ENCODE peak calls at places on chromosomes 16 and 17, in seven cellular contexts. N is ovary, E is uterus, R is Peyer's patch, I is IMR-90, T is heart left ventricle, B is adrenal gland. F is an unnamed sample.

GRCh38 chr17:8124350-8125195 is 667 bp upstream of the HES7 start:
- DNase-seq in N (no peak), E (no peak), B (no peak), R (no peak), I (peak; percentile 36), T (no peak), F (no peak)

GRCh38 chr17:82684207-82684903 is 14.1 kb downstream of the RAB40B start:
- DNase-seq in E (no peak), T (no peak), N (no peak), B (no peak), I (no peak), R (no peak), F (no peak)

GRCh38 chr17:8149419-8150193 is 2.6 kb downstream of the PER1 start:
- DNase-seq in T (peak; percentile 63), R (no peak), E (no peak), N (peak; percentile 53), B (peak; percentile 42), I (no peak), F (no peak)

GRCh38 chr16:10989494-10989893 is 45.1 kb downstream of the CLEC16A start:
- DNase-seq in N (no peak), R (no peak), B (no peak), T (no peak), I (no peak), E (no peak), F (no peak)

GRCh38 chr17:14214271-14214670 is 22.4 kb downstream of the CDRT15 start:
- DNase-seq in N (no peak), B (no peak), T (no peak), R (no peak), E (no peak), I (peak; percentile 24), F (no peak)

GRCh38 chr17:412211-413015 is 59.8 kb upstream of the RPH3AL start:
- DNase-seq in E (peak; percentile 49), R (peak; percentile 45), N (peak; percentile 37), T (no peak), B (peak; percentile 58), I (peak; percentile 64), F (peak; percentile 42)

GRCh38 chr17:9456265-9456664 is 119.4 kb downstream of the STX8 start:
- DNase-seq in N (no peak), R (no peak), T (no peak), B (no peak), E (no peak), I (no peak), F (no peak)

GRCh38 chr17:36474571-36474970 is 11.9 kb upstream of the ZNHIT3 start:
- DNase-seq in E (no peak), B (no peak), R (no peak), T (no peak), I (no peak), N (no peak), F (no peak)

GRCh38 chr17:19867094-19867653 is 562 bp downstream of the ULK2 start:
- DNase-seq in N (peak; percentile 77), E (peak; percentile 58), R (peak; percentile 61), B (peak; percentile 71), I (peak; percentile 54), T (peak; percentile 85), F (peak; percentile 54)

GRCh38 chr17:82330322-82331239 is 3.0 kb downstream of the SECTM1 start:
- DNase-seq in R (no peak), I (peak; percentile 67), T (no peak), N (peak; percentile 72), B (no peak), E (no peak), F (no peak)

GRCh38 chr16:8762254-8762653 is 35.2 kb downstream of the TMEM186 start:
- DNase-seq in I (no peak), T (no peak), N (no peak), R (no peak), E (no peak), B (no peak), F (no peak)

GRCh38 chr16:49932943-49933342 is 77.0 kb upstream of the ZNF423 start:
- DNase-seq in B (no peak), I (peak; percentile 11), R (no peak), N (peak; percentile 37), T (no peak), E (peak; percentile 35), F (no peak)

GRCh38 chr16:29996773-29997250 is 771 bp downstream of the INO80E start:
- DNase-seq in N (no peak), I (no peak), R (no peak), T (peak; percentile 8), E (no peak), B (no peak), F (no peak)
- H3K27ac ChIP-seq in N (no peak overlapping the region), I (peak overlapping the region; percentile 49), R (peak overlapping the region; percentile 97), T (peak overlapping the region; percentile 96), E (peak overlapping the region; percentile 96), B (no peak overlapping the region), F (peak overlapping the region; percentile 96)

DNA sequence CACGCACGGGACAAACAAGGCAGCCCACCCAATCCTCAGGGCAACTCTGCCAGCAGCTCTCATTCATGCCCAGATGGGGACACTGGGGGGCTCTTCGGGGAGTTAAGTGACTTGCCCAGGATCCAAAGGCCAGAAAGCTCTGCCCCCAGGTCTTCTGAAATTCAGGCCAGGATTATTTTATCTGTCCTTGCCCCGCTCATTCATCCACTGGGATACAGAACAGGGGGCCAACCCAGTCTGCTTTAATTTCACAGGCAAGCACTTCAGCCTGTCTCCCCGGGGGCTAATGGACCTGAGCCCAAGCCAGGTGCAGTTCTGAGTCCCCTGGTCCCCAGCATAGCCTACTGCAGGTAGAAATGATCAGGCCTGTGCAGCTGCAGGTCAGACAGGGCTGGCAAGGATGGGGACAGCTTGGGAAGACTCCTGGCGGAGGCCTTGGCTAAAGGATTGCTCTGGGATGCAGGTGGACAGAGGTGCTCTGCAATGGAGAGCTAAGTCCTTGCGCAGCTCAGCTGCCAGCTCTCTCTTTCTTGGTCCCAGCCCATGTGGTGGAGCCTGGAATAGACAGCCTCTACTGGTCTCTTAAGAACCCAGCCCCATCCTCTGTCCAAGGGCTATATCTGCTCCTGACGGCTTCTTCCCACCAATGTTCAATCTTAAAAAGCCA is 766 bp upstream of the B3GNT9 start:
- DNase-seq in N (no peak), I (no peak), E (no peak), B (no peak), R (no peak), T (no peak), F (no peak)
- TF ChIP-seq POLR2A in N (no peak), I (no peak), E (no peak), B (no peak), R (no peak), T (no peak), F (no peak)

DNA sequence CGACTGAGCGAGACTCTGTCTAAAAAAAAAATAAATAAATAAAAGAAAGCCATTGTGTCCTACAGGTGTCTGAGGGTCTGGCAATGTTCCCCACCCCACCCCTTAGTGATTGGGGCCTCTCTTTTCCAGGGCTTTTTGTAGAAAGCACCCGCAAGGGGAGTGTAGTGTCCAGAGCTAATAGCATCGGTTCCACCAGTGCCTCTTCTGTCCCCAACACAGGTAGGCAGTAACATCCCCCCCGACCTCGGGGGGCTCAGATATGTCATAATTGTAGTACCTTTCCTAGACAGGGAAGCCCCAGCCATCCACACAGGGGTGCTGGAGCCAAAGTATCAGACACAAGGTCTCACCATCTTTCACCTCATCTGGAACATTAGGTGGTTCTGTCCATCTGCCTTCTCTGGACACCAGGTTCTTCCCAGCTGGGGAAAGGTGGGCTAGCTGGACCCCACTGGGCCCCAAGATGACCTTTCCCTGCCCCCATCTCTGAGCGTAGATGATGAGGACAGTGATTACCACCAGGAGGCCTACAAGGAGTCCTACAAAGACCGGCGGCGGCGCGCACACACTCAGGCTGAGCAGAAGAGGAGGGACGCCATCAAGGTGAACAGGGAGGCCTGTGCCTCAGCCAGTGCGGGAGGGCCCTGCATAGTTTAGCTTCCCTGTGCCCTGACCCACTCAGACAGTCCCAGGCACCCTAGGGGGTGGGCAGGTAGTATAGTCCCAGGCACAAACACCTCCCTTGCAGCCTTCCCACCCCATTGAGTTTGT is 1.6 kb downstream of the MLX start:
- DNase-seq in B (no peak), E (no peak), I (no peak), T (peak; percentile 33), R (no peak), N (no peak), F (no peak)
- H3K36me3 ChIP-seq in B (peaks cover 73% of the 10 kb centered on the region), E (no peaks in the 10 kb centered on the region), I (peaks cover 74% of the 10 kb centered on the region), T (peaks cover 33% of the 10 kb centered on the region), R (peaks cover 80% of the 10 kb centered on the region), N (no peaks in the 10 kb centered on the region), F (peaks cover 13% of the 10 kb centered on the region)

GRCh38 chr17:64689106-64689505 is 27.0 kb upstream of the SMURF2 start:
- DNase-seq in B (no peak), R (no peak), E (no peak), T (no peak), I (no peak), N (no peak), F (no peak)

GRCh38 chr17:64687376-64687775 is 25.3 kb upstream of the SMURF2 start:
- DNase-seq in N (no peak), I (no peak), R (no peak), T (no peak), E (no peak), B (no peak), F (no peak)

GRCh38 chr17:64686705-64687104 is 24.6 kb upstream of the SMURF2 start:
- DNase-seq in B (no peak), E (no peak), I (no peak), T (no peak), R (no peak), N (no peak), F (no peak)

GRCh38 chr17:64687959-64688358 is 25.9 kb upstream of the SMURF2 start:
- DNase-seq in B (no peak), E (no peak), N (no peak), I (peak; percentile 80), T (no peak), R (no peak), F (no peak)

GRCh38 chr17:64688481-64688880 is 26.4 kb upstream of the SMURF2 start:
- DNase-seq in E (no peak), N (no peak), B (no peak), T (no peak), R (no peak), I (no peak), F (no peak)
- H3K27ac ChIP-seq in E (no peak overlapping the region), N (no peak overlapping the region), B (no peak overlapping the region), T (no peak overlapping the region), R (no peak overlapping the region), I (peak overlapping the region; percentile 54), F (no peak overlapping the region)

DNA sequence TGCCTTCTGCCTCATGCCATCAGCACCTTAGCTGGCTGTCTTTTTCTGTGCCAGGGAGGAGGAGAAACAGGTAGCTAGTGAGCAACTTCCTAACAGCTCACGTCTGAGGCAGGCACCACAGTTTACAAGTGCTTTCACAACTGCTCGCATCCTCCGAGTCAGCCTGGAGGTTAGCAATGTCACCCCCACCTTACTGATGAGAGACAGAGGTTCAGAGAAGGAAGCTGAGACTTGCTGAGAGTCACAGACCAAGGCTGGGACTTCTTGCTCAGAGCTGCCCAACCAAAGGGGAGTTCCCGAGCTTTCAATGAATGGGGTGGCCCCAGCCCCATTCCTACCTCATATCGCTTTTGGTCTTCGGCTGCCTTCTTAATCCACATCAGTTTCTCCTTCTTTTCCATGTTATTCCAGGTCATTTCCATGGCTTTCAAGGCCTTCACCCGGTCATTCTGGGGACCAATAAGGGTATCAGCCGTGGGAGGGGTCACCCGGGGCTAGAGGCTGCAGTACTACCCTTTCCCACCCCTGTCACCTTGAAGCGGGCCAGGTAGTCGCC is 9.6 kb downstream of the UBTF start:
- DNase-seq in I (peak; percentile 40), R (no peak), T (no peak), E (no peak), B (no peak), N (no peak), F (no peak)
- TF ChIP-seq POLR2A in I (no peak), R (no peak), T (no peak), E (no peak), B (no peak), N (no peak), F (no peak)

F was measured in breast epithelium.